ENCODE peak calls at places on chromosome 3, in seven cellular contexts. L is pancreas, G is upper lobe of right lung, Q is AG04450, H is stomach, F is fibroblast of lung, D is breast epithelium. C is an unnamed sample.

GRCh38 chr3:30640856-30641255 is 34.5 kb downstream of the TGFBR2 start:
- DNase-seq in L (no peak), G (no peak), Q (no peak), H (no peak), F (no peak), D (no peak), C (no peak)

GRCh38 chr3:12227833-12228232 is 61.0 kb upstream of the PPARG start:
- DNase-seq in L (no peak), G (no peak), Q (no peak), H (no peak), F (peak; percentile 91), D (no peak), C (no peak)

GRCh38 chr3:122774564-122774963 is 19.1 kb downstream of the HSPBAP1 start:
- DNase-seq in L (no peak), G (no peak), Q (no peak), H (no peak), F (peak; percentile 12), D (no peak), C (no peak)

GRCh38 chr3:87855626-87856025 is 203.2 kb downstream of the CGGBP1 start:
- DNase-seq in L (no peak), G (no peak), Q (no peak), H (no peak), F (no peak), D (no peak), C (no peak)

GRCh38 chr3:57596495-57597239 is 477 bp downstream of the ARF4 start:
- DNase-seq in L (peak; percentile 84), G (peak; percentile 92), Q (peak; percentile 72), H (peak; percentile 87), F (peak; percentile 86), D (peak; percentile 86), C (peak; percentile 93)

GRCh38 chr3:108127301-108127988 is 36.6 kb upstream of the CD47 start:
- DNase-seq in L (no peak), G (no peak), Q (no peak), H (no peak), F (no peak), D (no peak), C (no peak)

GRCh38 chr3:13718000-13718399 is 161.9 kb downstream of the WNT7A start:
- DNase-seq in L (peak; percentile 24), G (peak; percentile 13), Q (no peak), H (peak; percentile 7), F (no peak), D (peak; percentile 24), C (peak; percentile 24)

GRCh38 chr3:96101013-96101412 is 713.4 kb upstream of the EPHA6 start:
- DNase-seq in L (no peak), G (no peak), Q (no peak), H (no peak), F (no peak), D (no peak), C (no peak)

GRCh38 chr3:38617586-38617985 is 31.9 kb downstream of the SCN5A start:
- DNase-seq in L (peak; percentile 24), G (no peak), Q (no peak), H (no peak), F (no peak), D (no peak), C (no peak)

GRCh38 chr3:95172549-95172948 is 1109.7 kb downstream of the NSUN3 start:
- DNase-seq in L (no peak), G (no peak), Q (no peak), H (no peak), F (no peak), D (no peak), C (no peak)

GRCh38 chr3:118801899-118802298 is 232.7 kb downstream of the IGSF11 start:
- DNase-seq in L (peak; percentile 80), G (no peak), Q (no peak), H (peak; percentile 88), F (no peak), D (no peak), C (no peak)

DNA sequence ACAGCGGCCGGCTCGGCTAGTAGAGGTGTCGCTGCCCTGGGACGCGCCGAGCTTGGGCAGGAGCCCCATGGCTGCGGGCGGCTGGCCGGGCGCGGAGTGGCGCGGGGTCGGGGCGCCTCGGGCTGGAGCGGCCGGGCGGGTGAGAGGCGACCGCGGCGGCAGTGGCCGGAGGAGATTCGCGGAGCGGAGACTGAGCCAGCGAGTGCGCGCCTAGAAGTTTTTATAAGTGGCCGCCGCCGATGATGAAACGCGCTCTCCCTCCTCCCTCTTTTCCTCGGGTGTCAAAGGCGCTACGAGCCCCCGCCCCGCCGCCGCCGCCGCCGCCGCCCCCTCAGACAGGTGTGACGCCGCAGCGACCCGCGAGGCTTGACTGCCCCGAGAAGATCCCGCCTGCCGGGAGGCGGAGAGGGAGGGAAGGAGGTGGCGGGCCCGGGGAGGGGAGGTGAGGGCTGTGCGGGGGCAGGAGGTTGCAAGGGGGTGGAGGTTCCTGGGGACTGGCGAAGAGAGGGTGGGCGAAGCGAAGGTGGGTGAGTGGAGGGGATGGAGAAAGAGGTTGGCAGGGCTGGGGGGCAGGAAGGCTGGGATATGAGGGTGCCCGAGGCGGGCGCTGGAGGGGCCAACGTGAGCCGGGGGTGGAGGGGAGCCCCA is at the start of gene SLCO2A1:
- DNase-seq in L (peak; percentile 73), G (peak; percentile 76), Q (no peak), H (peak; percentile 39), F (peak; percentile 34), D (no peak), C (peak; percentile 56)
- H3K27ac ChIP-seq in L (no peak within 1 kb of the TSS), G (peak within 1 kb of the TSS; percentile 74), Q (no peak within 1 kb of the TSS), H (peak within 1 kb of the TSS; percentile 76), F (no peak within 1 kb of the TSS), D (peak within 1 kb of the TSS; percentile 72), C (peak within 1 kb of the TSS; percentile 23)

DNA sequence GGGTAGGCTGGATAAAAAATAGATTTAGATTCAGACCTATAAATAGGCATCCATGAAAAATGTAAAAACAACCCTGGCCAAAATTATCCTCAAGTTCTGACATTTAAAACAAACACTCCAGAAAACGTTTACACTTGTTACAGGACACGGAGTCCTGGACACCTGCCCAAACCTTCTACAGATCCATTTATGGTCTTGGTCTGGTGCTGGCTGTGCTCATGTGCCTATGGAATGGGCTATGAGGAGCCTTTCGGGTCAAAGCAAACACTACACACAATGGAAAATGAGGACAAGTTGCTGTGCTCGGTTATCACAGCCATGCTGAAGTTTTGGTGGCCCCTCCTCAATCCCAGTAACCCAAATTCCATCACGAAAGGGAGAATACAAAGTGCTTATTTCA is 108.1 kb downstream of the PDZRN3 start:
- DNase-seq in L (no peak), G (no peak), Q (peak; percentile 90), H (peak; percentile 77), F (peak; percentile 95), D (no peak), C (peak; percentile 83)
- H3K27ac ChIP-seq in L (no peak overlapping the region), G (peak overlapping the region; percentile 34), Q (peak overlapping the region; percentile 71), H (peak overlapping the region; percentile 88), F (no peak overlapping the region), D (peak overlapping the region; percentile 34), C (peak overlapping the region; percentile 89)

GRCh38 chr3:136251511-136251910 is 1.4 kb downstream of the PCCB start:
- DNase-seq in L (no peak), G (no peak), Q (no peak), H (no peak), F (no peak), D (no peak), C (no peak)
- H3K27ac ChIP-seq in L (peak overlapping the region; percentile 88), G (peak overlapping the region; percentile 95), Q (no peak overlapping the region), H (peak overlapping the region; percentile 92), F (no peak overlapping the region), D (peak overlapping the region; percentile 89), C (no peak overlapping the region)

GRCh38 chr3:172153335-172153861 is 114.0 kb downstream of the FNDC3B start:
- DNase-seq in L (peak; percentile 83), G (peak; percentile 90), Q (peak; percentile 90), H (peak; percentile 92), F (peak; percentile 99), D (peak; percentile 82), C (peak; percentile 98)
- H3K27ac ChIP-seq in L (peak overlapping the region; percentile 74), G (peak overlapping the region; percentile 80), Q (peak overlapping the region; percentile 91), H (peak overlapping the region; percentile 87), F (peak overlapping the region; percentile 92), D (peak overlapping the region; percentile 91), C (peak overlapping the region; percentile 91)

GRCh38 chr3:44762690-44763089 is 1.1 kb downstream of the KIF15 start:
- DNase-seq in L (no peak), G (no peak), Q (no peak), H (no peak), F (no peak), D (no peak), C (no peak)

GRCh38 chr3:44762170-44762677 is 630 bp downstream of the KIF15 start:
- DNase-seq in L (no peak), G (no peak), Q (no peak), H (no peak), F (peak; percentile 14), D (no peak), C (no peak)

GRCh38 chr3:44764248-44764647 is 2.7 kb downstream of the KIF15 start:
- DNase-seq in L (no peak), G (no peak), Q (no peak), H (no peak), F (no peak), D (no peak), C (no peak)

GRCh38 chr3:44761347-44762169 is at the start of the genes KIAA1143 and KIF15:
- DNase-seq in L (peak; percentile 98), G (peak; percentile 98), Q (peak; percentile 85), H (peak; percentile 97), F (peak; percentile 95), D (peak; percentile 97), C (peak; percentile 96)
- H3K27ac ChIP-seq in L (no peak within 1 kb of the TSS), G (peak within 1 kb of the TSS; percentile 80), Q (peak within 1 kb of the TSS; percentile 39), H (peak within 1 kb of the TSS; percentile 86), F (peak within 1 kb of the TSS; percentile 87), D (peak within 1 kb of the TSS; percentile 79), C (peak within 1 kb of the TSS; percentile 73)